ENCODE peak calls at places on chromosomes 4 and X, in six cellular contexts. Y is GM13977, E is bronchial epithelial cell, B is progenitor cell of endocrine pancreas, K is mucosa of descending colon, R is MCF 10A. C is an unnamed sample.
A peak's percentile ranks its signal among the peaks of the same experiment; 100 is the strongest.

GRCh38 chrX:130109429-130110378 is 593 bp downstream of the ELF4 start:
- DNase-seq in K (peak; percentile 29), R (no peak), E (no peak), Y (no peak), B (no peak), C (no peak)

GRCh38 chr4:146370841-146371240 is 150.9 kb downstream of the SLC10A7 start:
- DNase-seq in K (no peak), B (no peak), E (peak; percentile 41), Y (no peak), R (no peak), C (no peak)

GRCh38 chrX:4550018-4550417 is 836.6 kb upstream of the PRKX start:
- DNase-seq in B (no peak), K (no peak), R (no peak), Y (no peak), E (no peak), C (no peak)

GRCh38 chr4:126888968-126889367 is 743.8 kb upstream of the INTU start:
- DNase-seq in E (peak; percentile 43), B (no peak), Y (no peak), K (no peak), R (no peak), C (no peak)

GRCh38 chr4:118968006-118968405 is 79.4 kb downstream of the SYNPO2 start:
- DNase-seq in B (no peak), R (peak; percentile 60), Y (peak; percentile 60), K (peak; percentile 67), E (no peak), C (no peak)

GRCh38 chr4:54840992-54841768 is 183.4 kb downstream of the KIT start:
- DNase-seq in E (no peak), K (peak; percentile 7), R (peak; percentile 25), Y (no peak), B (no peak), C (no peak)

GRCh38 chrX:29435396-29435795 is 780.0 kb upstream of the MAGEB2 start:
- DNase-seq in E (peak; percentile 3), B (no peak), Y (no peak), R (no peak), K (no peak), C (no peak)

GRCh38 chrX:129957241-129958099 is 25.0 kb upstream of the BCORL1 start:
- DNase-seq in B (peak; percentile 25), Y (peak; percentile 78), K (peak; percentile 71), E (no peak), R (no peak), C (no peak)

GRCh38 chr4:138410266-138410665 is 168.1 kb upstream of the SLC7A11 start:
- DNase-seq in B (no peak), K (no peak), R (no peak), E (no peak), Y (no peak), C (no peak)

GRCh38 chrX:144219035-144219434 is 335.2 kb downstream of the UBE2NL start:
- DNase-seq in K (no peak), Y (no peak), B (no peak), R (peak; percentile 59), E (peak; percentile 0), C (no peak)

GRCh38 chr4:154585369-154586018 is 5.0 kb downstream of the FGA start:
- DNase-seq in B (no peak), R (no peak), Y (no peak), K (no peak), E (no peak), C (no peak)

GRCh38 chr4:107131295-107131694 is 95.2 kb upstream of the DKK2 start:
- DNase-seq in E (peak; percentile 74), Y (no peak), B (no peak), K (no peak), R (peak; percentile 17), C (no peak)

GRCh38 chr4:76984788-76985211 is 35.2 kb downstream of the SEPTIN11 start:
- DNase-seq in B (no peak), E (peak; percentile 80), K (peak; percentile 46), Y (no peak), R (peak; percentile 71), C (no peak)

GRCh38 chr4:76980280-76980679 is 30.7 kb downstream of the SEPTIN11 start:
- DNase-seq in K (no peak), R (no peak), E (no peak), B (no peak), Y (no peak), C (no peak)

GRCh38 chr4:76981649-76982048 is 32.1 kb downstream of the SEPTIN11 start:
- DNase-seq in R (no peak), K (no peak), E (no peak), B (no peak), Y (no peak), C (no peak)

GRCh38 chr4:76984127-76984526 is 34.6 kb downstream of the SEPTIN11 start:
- DNase-seq in E (peak; percentile 24), B (no peak), R (peak; percentile 26), K (no peak), Y (peak; percentile 34), C (no peak)

GRCh38 chr4:76982638-76983579 is 33.4 kb downstream of the SEPTIN11 start:
- DNase-seq in K (no peak), Y (no peak), B (no peak), R (no peak), E (no peak), C (no peak)
- TF ChIP-seq CTCF in K (no peak), Y (no peak), B (peak; percentile 39), R (no peak), E (no peak), C (no peak)

GRCh38 chr4:147913137-147913536 is 181.2 kb downstream of the ARHGAP10 start:
- DNase-seq in R (no peak), Y (no peak), E (no peak), B (no peak), K (no peak), C (no peak)
- TF ChIP-seq CTCF in R (no peak), Y (no peak), E (no peak), B (no peak), K (no peak), C (no peak)

GRCh38 chr4:150960079-150960478 is 55.0 kb downstream of the LRBA start:
- DNase-seq in K (no peak), E (peak; percentile 62), B (no peak), R (peak; percentile 52), Y (no peak), C (no peak)
- TF ChIP-seq CTCF in K (no peak), E (peak; percentile 60), B (peak; percentile 24), R (peak; percentile 51), Y (peak; percentile 25), C (peak; percentile 14)

GRCh38 chr4:120873554-120873953 is 49.0 kb downstream of the PRDM5 start:
- DNase-seq in E (no peak), K (no peak), Y (no peak), B (no peak), R (no peak), C (no peak)
- TF ChIP-seq CTCF in E (no peak), K (no peak), Y (no peak), B (no peak), R (no peak), C (peak; percentile 52)

GRCh38 chr4:103204114-103204513 is 6.0 kb upstream of the CENPE start:
- DNase-seq in B (no peak), R (peak; percentile 46), E (peak; percentile 41), Y (no peak), K (no peak), C (no peak)
- TF ChIP-seq CTCF in B (peak; percentile 55), R (peak; percentile 49), E (peak; percentile 28), Y (peak; percentile 19), K (no peak), C (no peak)

DNA sequence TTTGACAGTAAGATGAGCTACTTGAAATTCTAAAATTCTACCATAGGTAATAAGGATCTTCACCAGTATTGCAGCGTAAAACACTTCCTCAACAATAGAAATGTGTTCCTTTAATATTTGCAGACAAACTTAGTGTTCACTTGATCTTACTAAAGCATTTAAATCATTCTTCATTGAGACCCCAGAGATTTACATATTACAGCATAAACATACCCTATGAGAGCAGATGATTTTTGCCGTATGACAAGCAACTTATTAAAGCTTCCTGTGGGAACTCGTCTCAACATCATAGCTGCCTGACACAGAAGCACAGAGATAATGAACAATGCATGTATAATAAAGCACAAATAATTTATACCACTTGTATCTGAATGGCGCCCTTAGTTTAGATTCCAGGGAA is 3.6 kb downstream of the UGT2B7 start:
- DNase-seq in K (no peak), E (no peak), B (no peak), R (no peak), Y (no peak), C (no peak)
- TF ChIP-seq CTCF in K (no peak), E (no peak), B (no peak), R (no peak), Y (no peak), C (no peak)

GRCh38 chr4:157514711-157515110 is 294.2 kb downstream of the GRIA2 start:
- DNase-seq in Y (no peak), B (no peak), K (no peak), R (peak; percentile 13), E (no peak), C (no peak)
- TF ChIP-seq CTCF in Y (peak; percentile 23), B (peak; percentile 59), K (no peak), R (peak; percentile 24), E (peak; percentile 18), C (no peak)

C was measured in mesothelial cell of epicardium.